ENCODE peak calls at places on chromosome 13, in eight cellular contexts. G, C, K, H, S, O, A and M are unnamed samples.

GRCh38 chr13:36360863-36361262 is 14.7 kb upstream of the SPART start:
- DNase-seq in G (no peak), C (no peak), K (no peak), H (no peak), S (no peak), O (no peak), A (no peak), M (no peak)

GRCh38 chr13:100550433-100550832 is 38.2 kb downstream of the GGACT start:
- DNase-seq in G (no peak), C (no peak), K (peak), H (no peak), S (no peak), O (no peak), A (peak), M (no peak)

GRCh38 chr13:36858285-36858684 is 39.3 kb downstream of the RFXAP start:
- DNase-seq in G (no peak), C (peak), K (no peak), H (no peak), S (no peak), O (no peak), A (no peak), M (peak)

GRCh38 chr13:30737511-30738342 is 2.4 kb downstream of the ALOX5AP start:
- DNase-seq in G (no peak), C (no peak), K (no peak), H (no peak), S (no peak), O (no peak), A (no peak), M (no peak)

GRCh38 chr13:41649659-41650058 is 192.3 kb downstream of the RGCC start:
- DNase-seq in G (no peak), C (peak), K (no peak), H (no peak), S (no peak), O (no peak), A (no peak), M (no peak)

GRCh38 chr13:48653074-48654054 is at the start of gene CYSLTR2:
- DNase-seq in G (no peak), C (no peak), K (no peak), H (no peak), S (no peak), O (no peak), A (no peak), M (no peak)

GRCh38 chr13:71968025-71968424 is 101.0 kb upstream of the DACH1 start:
- DNase-seq in G (no peak), C (peak), K (no peak), H (no peak), S (no peak), O (no peak), A (no peak), M (no peak)

GRCh38 chr13:83881917-83882625 is at the start of gene SLITRK1:
- DNase-seq in G (peak), C (peak), K (peak), H (peak), S (no peak), O (no peak), A (peak), M (peak)

GRCh38 chr13:29844441-29844840 is 6.0 kb downstream of the UBL3 start:
- DNase-seq in G (no peak), C (no peak), K (no peak), H (no peak), S (no peak), O (no peak), A (no peak), M (no peak)

GRCh38 chr13:98986226-98986846 is 8.5 kb upstream of the DOCK9 start:
- DNase-seq in G (no peak), C (no peak), K (no peak), H (no peak), S (no peak), O (no peak), A (no peak), M (no peak)

GRCh38 chr13:61954092-61954491 is 538.4 kb upstream of the PCDH20 start:
- DNase-seq in G (no peak), C (no peak), K (no peak), H (no peak), S (no peak), O (no peak), A (no peak), M (peak)

GRCh38 chr13:32737111-32737571 is 150.9 kb downstream of the PDS5B start:
- DNase-seq in G (no peak), C (no peak), K (no peak), H (no peak), S (no peak), O (no peak), A (no peak), M (no peak)

GRCh38 chr13:40503966-40504591 is 162.4 kb downstream of the FOXO1 start:
- DNase-seq in G (no peak), C (no peak), K (no peak), H (no peak), S (no peak), O (no peak), A (no peak), M (no peak)

GRCh38 chr13:52995946-52996345 is 32.7 kb upstream of the OLFM4 start:
- DNase-seq in G (no peak), C (no peak), K (no peak), H (no peak), S (no peak), O (no peak), A (no peak), M (no peak)

GRCh38 chr13:54953786-54954185 is 1925.2 kb downstream of the OLFM4 start:
- DNase-seq in G (no peak), C (no peak), K (no peak), H (no peak), S (no peak), O (no peak), A (no peak), M (no peak)

GRCh38 chr13:44293908-44294735 is 79.5 kb upstream of the SERP2 start:
- DNase-seq in G (no peak), C (no peak), K (no peak), H (no peak), S (no peak), O (no peak), A (no peak), M (no peak)

GRCh38 chr13:102582256-102582655 is 14.5 kb upstream of the TPP2 start:
- DNase-seq in G (no peak), C (no peak), K (no peak), H (no peak), S (no peak), O (no peak), A (no peak), M (no peak)

GRCh38 chr13:34847751-34848150 is 94.3 kb upstream of the NBEA start:
- DNase-seq in G (no peak), C (no peak), K (no peak), H (no peak), S (no peak), O (no peak), A (no peak), M (no peak)

GRCh38 chr13:53142301-53142700 is 113.7 kb downstream of the OLFM4 start:
- DNase-seq in G (no peak), C (no peak), K (no peak), H (no peak), S (no peak), O (no peak), A (no peak), M (no peak)

GRCh38 chr13:26052136-26052736 is 420 bp upstream of the SHISA2 start:
- DNase-seq in G (no peak), C (no peak), K (no peak), H (no peak), S (no peak), O (no peak), A (no peak), M (no peak)

GRCh38 chr13:27953671-27954405 is 15.3 kb downstream of the CDX2 start:
- DNase-seq in G (peak), C (peak), K (peak), H (peak), S (peak), O (peak), A (peak), M (peak)

GRCh38 chr13:60583911-60584753 is 187.1 kb downstream of the TDRD3 start:
- DNase-seq in G (no peak), C (no peak), K (peak), H (no peak), S (no peak), O (no peak), A (no peak), M (no peak)

GRCh38 chr13:111210082-111210481 is 95.0 kb downstream of the ARHGEF7 start:
- DNase-seq in G (no peak), C (no peak), K (no peak), H (no peak), S (no peak), O (no peak), A (no peak), M (no peak)

GRCh38 chr13:43558942-43559341 is 227.8 kb downstream of the ENOX1 start:
- DNase-seq in G (no peak), C (no peak), K (no peak), H (no peak), S (no peak), O (no peak), A (no peak), M (no peak)

GRCh38 chr13:39942901-39943273 is 287.4 kb downstream of the COG6 start:
- DNase-seq in G (peak), C (peak), K (peak), H (peak), S (peak), O (peak), A (peak), M (peak)

GRCh38 chr13:113045214-113046007 is 60.2 kb upstream of the F7 start:
- DNase-seq in G (no peak), C (no peak), K (no peak), H (no peak), S (no peak), O (no peak), A (no peak), M (peak)

GRCh38 chr13:19587635-19588300 is 26.4 kb upstream of the TPTE2 start:
- DNase-seq in G (no peak), C (no peak), K (peak), H (no peak), S (no peak), O (no peak), A (no peak), M (peak)

GRCh38 chr13:47027797-47028437 is 131.1 kb upstream of the HTR2A start:
- DNase-seq in G (no peak), C (no peak), K (no peak), H (no peak), S (no peak), O (no peak), A (no peak), M (no peak)

GRCh38 chr13:43787998-43788397 is 1.2 kb upstream of the ENOX1 start:
- DNase-seq in G (no peak), C (peak), K (peak), H (no peak), S (no peak), O (no peak), A (peak), M (no peak)